ENCODE peak calls at places on chromosomes 7 and 10, in four cellular contexts. H is lower lobe of right lung, G is thoracic aorta, P is PC-9. N is an unnamed sample.

GRCh38 chr10:49076319-49076718 is 39.0 kb downstream of the VSTM4 start:
- DNase-seq in H (no peak), G (no peak), P (no peak), N (no peak)

GRCh38 chr10:124354411-124355382 is 64.0 kb downstream of the OAT start:
- DNase-seq in H (peak; percentile 70), G (no peak), P (no peak), N (peak; percentile 76)

GRCh38 chr10:6722616-6723004 is 142.5 kb upstream of the PRKCQ start:
- DNase-seq in H (no peak), G (no peak), P (peak; percentile 68), N (no peak)

GRCh38 chr10:83706120-83706519 is 433.2 kb upstream of the GHITM start:
- DNase-seq in H (no peak), G (no peak), P (no peak), N (no peak)

GRCh38 chr10:23768281-23768680 is 329.4 kb downstream of the OTUD1 start:
- DNase-seq in H (no peak), G (no peak), P (no peak), N (no peak)

GRCh38 chr7:131653418-131654248 is 97.2 kb upstream of the PODXL start:
- DNase-seq in H (no peak), G (no peak), P (no peak), N (no peak)

GRCh38 chr10:76467104-76467503 is 1035.7 kb downstream of the LRMDA start:
- DNase-seq in H (no peak), G (no peak), P (no peak), N (no peak)

GRCh38 chr10:63217120-63217605 is 84.0 kb downstream of the NRBF2 start:
- DNase-seq in H (no peak), G (no peak), P (peak; percentile 64), N (no peak)

GRCh38 chr7:68744036-68744435 is 854.2 kb upstream of the AUTS2 start:
- DNase-seq in H (no peak), G (no peak), P (no peak), N (no peak)

GRCh38 chr7:68707146-68707545 is 891.1 kb upstream of the AUTS2 start:
- DNase-seq in H (no peak), G (no peak), P (no peak), N (no peak)

GRCh38 chr7:141073641-141074161 is at the start of gene TMEM178B:
- DNase-seq in H (no peak), G (no peak), P (no peak), N (no peak)

GRCh38 chr7:130152270-130153141 is 52.7 kb downstream of the TMEM209 start:
- DNase-seq in H (no peak), G (no peak), P (no peak), N (no peak)

GRCh38 chr10:90193240-90193985 is 492.0 kb downstream of the KIF20B start:
- DNase-seq in H (no peak), G (no peak), P (no peak), N (no peak)

GRCh38 chr10:3481000-3481335 is 304.0 kb downstream of the KLF6 start:
- DNase-seq in H (no peak), G (no peak), P (no peak), N (no peak)

GRCh38 chr7:19407270-19407669 is 262.0 kb upstream of the FERD3L start:
- DNase-seq in H (no peak), G (no peak), P (no peak), N (no peak)

GRCh38 chr7:137592232-137592896 is 248.8 kb upstream of the PTN start:
- DNase-seq in H (no peak), G (no peak), P (peak; percentile 46), N (no peak)

GRCh38 chr7:20152057-20152456 is 65.1 kb downstream of the MACC1 start:
- DNase-seq in H (no peak), G (no peak), P (no peak), N (no peak)

GRCh38 chr7:9657257-9657656 is 1223.8 kb downstream of the NXPH1 start:
- DNase-seq in H (no peak), G (no peak), P (no peak), N (no peak)
- TF ChIP-seq CTCF in H (no peak), G (no peak), P (peak; percentile 39), N (no peak)

GRCh38 chr7:96183163-96183562 is 138.7 kb downstream of the SLC25A13 start:
- DNase-seq in H (no peak), G (no peak), P (no peak), N (no peak)
- TF ChIP-seq CTCF in H (no peak), G (no peak), P (no peak), N (no peak)

GRCh38 chr7:144063710-144064109 is 5.9 kb upstream of the OR2A25 start:
- DNase-seq in H (no peak), G (no peak), P (no peak), N (no peak)
- TF ChIP-seq CTCF in H (no peak), G (no peak), P (peak; percentile 57), N (no peak)

GRCh38 chr10:133085251-133086125 is 2.2 kb upstream of the ADGRA1 start:
- DNase-seq in H (no peak), G (no peak), P (no peak), N (no peak)
- TF ChIP-seq CTCF in H (no peak), G (no peak), P (no peak), N (no peak)